ENCODE peak calls at places on chromosomes 1 and 21, in five cellular contexts. U, T, P, V and F are unnamed samples.

GRCh38 chr1:61182049-61182448 is 99.7 kb downstream of the NFIA start:
- DNase-seq in U (no peak), T (no peak), P (peak), V (no peak), F (peak)

GRCh38 chr1:155499263-155499662 is 63.3 kb downstream of the ASH1L start:
- DNase-seq in U (no peak), T (no peak), P (no peak), V (no peak), F (peak)

GRCh38 chr21:44299085-44299457 is 782 bp upstream of the PFKL start:
- DNase-seq in U (no peak), T (peak), P (no peak), V (no peak), F (peak)

GRCh38 chr1:238119060-238119459 is 228.3 kb upstream of the ZP4 start:
- DNase-seq in U (no peak), T (no peak), P (no peak), V (no peak), F (no peak)

GRCh38 chr1:16606106-16606505 is 7.3 kb downstream of the NBPF1 start:
- DNase-seq in U (no peak), T (no peak), P (no peak), V (no peak), F (no peak)

GRCh38 chr1:201533836-201534235 is 5.1 kb upstream of the NAV1 start:
- DNase-seq in U (no peak), T (no peak), P (no peak), V (no peak), F (no peak)

GRCh38 chr21:41653243-41653943 is 113.5 kb downstream of the RIPK4 start:
- DNase-seq in U (no peak), T (no peak), P (no peak), V (no peak), F (no peak)

GRCh38 chr1:210438928-210439841 is 110.5 kb downstream of the HHAT start:
- DNase-seq in U (no peak), T (no peak), P (no peak), V (no peak), F (peak)

GRCh38 chr1:178898401-178898800 is 27.5 kb upstream of the ANGPTL1 start:
- DNase-seq in U (no peak), T (no peak), P (no peak), V (no peak), F (no peak)

GRCh38 chr1:55970711-55971110 is 608.7 kb downstream of the PLPP3 start:
- DNase-seq in U (no peak), T (no peak), P (no peak), V (no peak), F (no peak)

GRCh38 chr1:3745590-3746381 is 6.5 kb upstream of the CCDC27 start:
- DNase-seq in U (peak), T (no peak), P (peak), V (no peak), F (no peak)

GRCh38 chr1:8013800-8014199 is 12.3 kb downstream of the ERRFI1 start:
- DNase-seq in U (no peak), T (no peak), P (no peak), V (no peak), F (no peak)

GRCh38 chr21:37372127-37372731 is 5.7 kb downstream of the DYRK1A start:
- DNase-seq in U (no peak), T (no peak), P (no peak), V (no peak), F (no peak)

GRCh38 chr1:12276225-12276624 is 46.4 kb downstream of the VPS13D start:
- DNase-seq in U (no peak), T (peak), P (no peak), V (no peak), F (peak)

GRCh38 chr1:65478379-65479026 is 58.0 kb downstream of the LEPR start:
- DNase-seq in U (no peak), T (no peak), P (no peak), V (no peak), F (no peak)

GRCh38 chr21:46161800-46162592 is 6.6 kb upstream of the FTCD start:
- DNase-seq in U (peak), T (no peak), P (no peak), V (no peak), F (no peak)

GRCh38 chr1:64343105-64343960 is 126.6 kb upstream of the CACHD1 start:
- DNase-seq in U (no peak), T (no peak), P (no peak), V (no peak), F (peak)

GRCh38 chr1:51418384-51418959 is 88.1 kb upstream of the TTC39A start:
- DNase-seq in U (no peak), T (no peak), P (no peak), V (no peak), F (no peak)

GRCh38 chr1:168400139-168400538 is 119.5 kb downstream of the TBX19 start:
- DNase-seq in U (no peak), T (no peak), P (no peak), V (no peak), F (no peak)

GRCh38 chr1:156887324-156887723 is 6.2 kb upstream of the PEAR1 start:
- DNase-seq in U (peak), T (no peak), P (no peak), V (no peak), F (no peak)

GRCh38 chr1:110734146-110734680 is 59.5 kb upstream of the KCNA3 start:
- DNase-seq in U (no peak), T (no peak), P (no peak), V (no peak), F (no peak)

GRCh38 chr1:62286778-62287224 is 32.4 kb downstream of the KANK4 start:
- DNase-seq in U (no peak), T (no peak), P (no peak), V (no peak), F (no peak)

GRCh38 chr1:246801241-246802020 is 77.2 kb downstream of the SCCPDH start:
- DNase-seq in U (no peak), T (no peak), P (no peak), V (no peak), F (peak)

GRCh38 chr1:53395671-53396215 is 63.5 kb upstream of the DMRTB1 start:
- DNase-seq in U (no peak), T (no peak), P (no peak), V (no peak), F (no peak)

GRCh38 chr1:200154069-200154767 is 126.7 kb downstream of the NR5A2 start:
- DNase-seq in U (no peak), T (peak), P (no peak), V (peak), F (peak)